ENCODE peak calls at places on chromosome 5, in five cellular contexts. One of them, this sample, is unnamed.

GRCh38 chr5:72233835-72234234 is 86.2 kb downstream of the MRPS27 start:
- DNase-seq in lower leg skin: no peak
- DNase-seq in PC-9: no peak
- DNase-seq in mammary epithelial cell: no peak
- DNase-seq in foreskin fibroblast: no peak
- DNase-seq in this sample: no peak

GRCh38 chr5:123157797-123158528 is 68.9 kb downstream of the PRDM6 start:
- DNase-seq in foreskin fibroblast: peak; percentile 68
- DNase-seq in mammary epithelial cell: peak; percentile 51
- DNase-seq in PC-9: no peak
- DNase-seq in lower leg skin: no peak
- DNase-seq in this sample: no peak

GRCh38 chr5:64166201-64166959 is 737 bp downstream of the RNF180 start:
- DNase-seq in lower leg skin: no peak
- DNase-seq in foreskin fibroblast: peak; percentile 24
- DNase-seq in PC-9: no peak
- DNase-seq in mammary epithelial cell: no peak
- DNase-seq in this sample: no peak

GRCh38 chr5:172681421-172681820 is 40.4 kb downstream of the NEURL1B start:
- DNase-seq in mammary epithelial cell: no peak
- DNase-seq in PC-9: no peak
- DNase-seq in foreskin fibroblast: no peak
- DNase-seq in lower leg skin: no peak
- DNase-seq in this sample: no peak

GRCh38 chr5:179307931-179308471 is 37.3 kb downstream of the ADAMTS2 start:
- DNase-seq in lower leg skin: no peak
- DNase-seq in PC-9: no peak
- DNase-seq in foreskin fibroblast: no peak
- DNase-seq in mammary epithelial cell: no peak
- DNase-seq in this sample: no peak

GRCh38 chr5:13606051-13606450 is 338.4 kb downstream of the DNAH5 start:
- DNase-seq in mammary epithelial cell: peak; percentile 78
- DNase-seq in PC-9: no peak
- DNase-seq in foreskin fibroblast: no peak
- DNase-seq in lower leg skin: no peak
- DNase-seq in this sample: no peak

GRCh38 chr5:72235725-72236124 is 84.3 kb downstream of the MRPS27 start:
- DNase-seq in PC-9: no peak
- DNase-seq in mammary epithelial cell: no peak
- DNase-seq in lower leg skin: no peak
- DNase-seq in foreskin fibroblast: peak; percentile 29
- DNase-seq in this sample: no peak

GRCh38 chr5:143101134-143101533 is 302.4 kb downstream of the NR3C1 start:
- DNase-seq in foreskin fibroblast: no peak
- DNase-seq in PC-9: no peak
- DNase-seq in lower leg skin: no peak
- DNase-seq in mammary epithelial cell: no peak
- DNase-seq in this sample: no peak

GRCh38 chr5:63374085-63374484 is 588.2 kb downstream of the HTR1A start:
- DNase-seq in lower leg skin: no peak
- DNase-seq in PC-9: no peak
- DNase-seq in mammary epithelial cell: no peak
- DNase-seq in foreskin fibroblast: no peak
- DNase-seq in this sample: no peak

GRCh38 chr5:93598997-93599371 is 16.0 kb downstream of the NR2F1 start:
- DNase-seq in mammary epithelial cell: no peak
- DNase-seq in lower leg skin: no peak
- DNase-seq in foreskin fibroblast: no peak
- DNase-seq in PC-9: no peak
- DNase-seq in this sample: no peak
- H3K4me3 ChIP-seq in mammary epithelial cell: no peak overlapping the region
- H3K4me3 ChIP-seq in lower leg skin: no peak overlapping the region
- H3K4me3 ChIP-seq in foreskin fibroblast: no peak overlapping the region
- H3K4me3 ChIP-seq in PC-9: no peak overlapping the region
- H3K4me3 ChIP-seq in this sample: no peak overlapping the region

GRCh38 chr5:132372122-132372521 is 2.6 kb downstream of the SLC22A5 start:
- DNase-seq in mammary epithelial cell: no peak
- DNase-seq in PC-9: no peak
- DNase-seq in foreskin fibroblast: no peak
- DNase-seq in lower leg skin: no peak
- DNase-seq in this sample: no peak

GRCh38 chr5:132369471-132370240 is at the start of gene SLC22A5:
- DNase-seq in foreskin fibroblast: peak; percentile 71
- DNase-seq in mammary epithelial cell: peak; percentile 78
- DNase-seq in lower leg skin: no peak
- DNase-seq in PC-9: peak; percentile 83
- DNase-seq in this sample: no peak

GRCh38 chr5:132371603-132371994 is 2.1 kb downstream of the SLC22A5 start:
- DNase-seq in PC-9: no peak
- DNase-seq in foreskin fibroblast: no peak
- DNase-seq in mammary epithelial cell: no peak
- DNase-seq in lower leg skin: no peak
- DNase-seq in this sample: no peak

GRCh38 chr5:132369012-132369470 is 469 bp upstream of the SLC22A5 start:
- DNase-seq in mammary epithelial cell: no peak
- DNase-seq in lower leg skin: no peak
- DNase-seq in foreskin fibroblast: no peak
- DNase-seq in PC-9: no peak
- DNase-seq in this sample: no peak

DNA sequence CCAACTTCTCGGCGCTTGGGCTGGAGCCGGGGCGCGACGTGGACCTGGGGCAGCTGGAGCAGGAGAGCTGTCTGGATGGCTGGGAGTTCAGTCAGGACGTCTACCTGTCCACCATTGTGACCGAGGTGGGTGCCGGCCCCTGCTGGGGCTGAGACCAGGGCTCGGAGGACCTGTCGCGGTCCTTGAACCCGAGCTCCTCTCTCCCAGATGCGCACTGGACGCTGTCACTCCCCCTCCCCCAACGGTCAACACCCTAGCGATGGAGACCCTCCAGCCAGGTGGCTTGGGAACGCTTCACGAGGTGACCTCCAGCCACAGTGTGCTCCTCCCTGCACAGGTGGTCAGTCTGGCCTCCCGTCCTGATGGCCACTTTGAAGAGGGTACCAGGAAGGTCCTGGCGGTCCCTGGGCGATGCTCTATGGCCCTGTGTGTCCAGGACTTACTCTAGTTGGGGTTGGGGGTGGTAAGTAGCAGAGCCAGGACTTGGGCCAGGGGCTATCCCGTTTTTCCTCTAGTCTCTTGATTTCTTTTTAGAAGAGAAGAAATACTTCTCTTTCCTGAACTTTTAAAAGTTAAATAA is 821 bp downstream of the SLC22A5 start:
- DNase-seq in lower leg skin: no peak
- DNase-seq in foreskin fibroblast: no peak
- DNase-seq in mammary epithelial cell: no peak
- DNase-seq in PC-9: no peak
- DNase-seq in this sample: no peak
- H3K4me3 ChIP-seq in lower leg skin: peak overlapping the region; percentile 55
- H3K4me3 ChIP-seq in foreskin fibroblast: peak overlapping the region; percentile 64
- H3K4me3 ChIP-seq in mammary epithelial cell: peak overlapping the region; percentile 91
- H3K4me3 ChIP-seq in PC-9: peak overlapping the region; percentile 75
- H3K4me3 ChIP-seq in this sample: peak overlapping the region; percentile 57

GRCh38 chr5:176658007-176658599 is 10.8 kb downstream of the TSPAN17 start:
- DNase-seq in foreskin fibroblast: peak; percentile 87
- DNase-seq in lower leg skin: peak; percentile 55
- DNase-seq in mammary epithelial cell: peak; percentile 43
- DNase-seq in PC-9: peak; percentile 60
- DNase-seq in this sample: peak; percentile 50

GRCh38 chr5:176660530-176660859 is 13.2 kb downstream of the TSPAN17 start:
- DNase-seq in foreskin fibroblast: no peak
- DNase-seq in PC-9: no peak
- DNase-seq in lower leg skin: no peak
- DNase-seq in mammary epithelial cell: no peak
- DNase-seq in this sample: no peak

GRCh38 chr5:176659860-176660461 is 12.7 kb downstream of the TSPAN17 start:
- DNase-seq in mammary epithelial cell: no peak
- DNase-seq in foreskin fibroblast: no peak
- DNase-seq in PC-9: no peak
- DNase-seq in lower leg skin: no peak
- DNase-seq in this sample: no peak

GRCh38 chr5:176659440-176659839 is 12.2 kb downstream of the TSPAN17 start:
- DNase-seq in mammary epithelial cell: no peak
- DNase-seq in PC-9: no peak
- DNase-seq in lower leg skin: no peak
- DNase-seq in foreskin fibroblast: no peak
- DNase-seq in this sample: no peak

GRCh38 chr5:176658817-176659216 is 11.5 kb downstream of the TSPAN17 start:
- DNase-seq in foreskin fibroblast: no peak
- DNase-seq in lower leg skin: no peak
- DNase-seq in PC-9: no peak
- DNase-seq in mammary epithelial cell: no peak
- DNase-seq in this sample: no peak
- H3K4me3 ChIP-seq in foreskin fibroblast: no peak overlapping the region
- H3K4me3 ChIP-seq in lower leg skin: no peak overlapping the region
- H3K4me3 ChIP-seq in PC-9: no peak overlapping the region
- H3K4me3 ChIP-seq in mammary epithelial cell: no peak overlapping the region
- H3K4me3 ChIP-seq in this sample: no peak overlapping the region

GRCh38 chr5:9265391-9266287 is 280.2 kb downstream of the SEMA5A start:
- DNase-seq in foreskin fibroblast: peak; percentile 96
- DNase-seq in mammary epithelial cell: peak; percentile 93
- DNase-seq in lower leg skin: no peak
- DNase-seq in PC-9: no peak
- DNase-seq in this sample: peak; percentile 11
- H3K4me3 ChIP-seq in foreskin fibroblast: peak overlapping the region; percentile 30
- H3K4me3 ChIP-seq in mammary epithelial cell: no peak overlapping the region
- H3K4me3 ChIP-seq in lower leg skin: no peak overlapping the region
- H3K4me3 ChIP-seq in PC-9: no peak overlapping the region
- H3K4me3 ChIP-seq in this sample: no peak overlapping the region

GRCh38 chr5:54013556-54014157 is 296.7 kb downstream of the ARL15 start:
- DNase-seq in lower leg skin: peak; percentile 40
- DNase-seq in PC-9: no peak
- DNase-seq in foreskin fibroblast: peak; percentile 98
- DNase-seq in mammary epithelial cell: peak; percentile 88
- DNase-seq in this sample: no peak

GRCh38 chr5:54018438-54018837 is 291.9 kb downstream of the ARL15 start:
- DNase-seq in PC-9: no peak
- DNase-seq in foreskin fibroblast: no peak
- DNase-seq in mammary epithelial cell: no peak
- DNase-seq in lower leg skin: no peak
- DNase-seq in this sample: peak; percentile 89

GRCh38 chr5:54021413-54022155 is 288.8 kb downstream of the ARL15 start:
- DNase-seq in mammary epithelial cell: peak; percentile 10
- DNase-seq in PC-9: no peak
- DNase-seq in foreskin fibroblast: peak; percentile 62
- DNase-seq in lower leg skin: no peak
- DNase-seq in this sample: no peak

GRCh38 chr5:54022156-54022685 is 288.2 kb downstream of the ARL15 start:
- DNase-seq in PC-9: no peak
- DNase-seq in mammary epithelial cell: no peak
- DNase-seq in lower leg skin: no peak
- DNase-seq in foreskin fibroblast: no peak
- DNase-seq in this sample: no peak

GRCh38 chr5:54017580-54017979 is 292.8 kb downstream of the ARL15 start:
- DNase-seq in mammary epithelial cell: no peak
- DNase-seq in foreskin fibroblast: no peak
- DNase-seq in lower leg skin: no peak
- DNase-seq in PC-9: no peak
- DNase-seq in this sample: no peak
- H3K4me3 ChIP-seq in mammary epithelial cell: no peak overlapping the region
- H3K4me3 ChIP-seq in foreskin fibroblast: no peak overlapping the region
- H3K4me3 ChIP-seq in lower leg skin: no peak overlapping the region
- H3K4me3 ChIP-seq in PC-9: no peak overlapping the region
- H3K4me3 ChIP-seq in this sample: no peak overlapping the region

GRCh38 chr5:158436271-158437065 is 577.5 kb upstream of the CLINT1 start:
- DNase-seq in mammary epithelial cell: no peak
- DNase-seq in PC-9: no peak
- DNase-seq in lower leg skin: no peak
- DNase-seq in foreskin fibroblast: peak; percentile 26
- DNase-seq in this sample: no peak

GRCh38 chr5:158431369-158432029 is 572.6 kb upstream of the CLINT1 start:
- DNase-seq in mammary epithelial cell: peak; percentile 44
- DNase-seq in foreskin fibroblast: peak; percentile 69
- DNase-seq in PC-9: no peak
- DNase-seq in lower leg skin: peak; percentile 49
- DNase-seq in this sample: no peak

GRCh38 chr5:158435161-158435616 is 576.2 kb upstream of the CLINT1 start:
- DNase-seq in mammary epithelial cell: peak; percentile 70
- DNase-seq in lower leg skin: no peak
- DNase-seq in PC-9: no peak
- DNase-seq in foreskin fibroblast: no peak
- DNase-seq in this sample: no peak

GRCh38 chr5:158433634-158434033 is 574.7 kb upstream of the CLINT1 start:
- DNase-seq in lower leg skin: no peak
- DNase-seq in foreskin fibroblast: no peak
- DNase-seq in mammary epithelial cell: no peak
- DNase-seq in PC-9: no peak
- DNase-seq in this sample: no peak

DNA sequence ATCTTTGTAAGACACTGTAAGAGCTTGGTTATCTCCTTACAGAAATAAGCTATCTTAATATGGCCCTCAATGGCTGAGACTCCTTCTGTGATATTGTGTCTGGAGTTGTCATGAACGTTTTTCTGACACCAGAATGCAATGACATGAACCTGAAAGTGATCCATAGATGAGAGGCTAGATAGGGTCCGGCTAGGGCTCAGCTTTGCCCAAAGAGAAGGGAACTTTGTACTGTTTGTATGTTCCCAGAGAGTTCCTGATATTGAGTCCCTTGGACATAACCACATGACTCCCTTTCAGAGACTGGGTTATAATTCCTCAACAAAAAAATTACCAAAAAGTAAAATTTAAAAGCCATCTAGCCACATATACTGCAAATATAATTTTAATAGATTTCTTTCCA is 575.8 kb upstream of the CLINT1 start:
- DNase-seq in mammary epithelial cell: no peak
- DNase-seq in PC-9: no peak
- DNase-seq in lower leg skin: no peak
- DNase-seq in foreskin fibroblast: no peak
- DNase-seq in this sample: no peak
- H3K4me3 ChIP-seq in mammary epithelial cell: no peak overlapping the region
- H3K4me3 ChIP-seq in PC-9: no peak overlapping the region
- H3K4me3 ChIP-seq in lower leg skin: no peak overlapping the region
- H3K4me3 ChIP-seq in foreskin fibroblast: no peak overlapping the region
- H3K4me3 ChIP-seq in this sample: no peak overlapping the region

DNA sequence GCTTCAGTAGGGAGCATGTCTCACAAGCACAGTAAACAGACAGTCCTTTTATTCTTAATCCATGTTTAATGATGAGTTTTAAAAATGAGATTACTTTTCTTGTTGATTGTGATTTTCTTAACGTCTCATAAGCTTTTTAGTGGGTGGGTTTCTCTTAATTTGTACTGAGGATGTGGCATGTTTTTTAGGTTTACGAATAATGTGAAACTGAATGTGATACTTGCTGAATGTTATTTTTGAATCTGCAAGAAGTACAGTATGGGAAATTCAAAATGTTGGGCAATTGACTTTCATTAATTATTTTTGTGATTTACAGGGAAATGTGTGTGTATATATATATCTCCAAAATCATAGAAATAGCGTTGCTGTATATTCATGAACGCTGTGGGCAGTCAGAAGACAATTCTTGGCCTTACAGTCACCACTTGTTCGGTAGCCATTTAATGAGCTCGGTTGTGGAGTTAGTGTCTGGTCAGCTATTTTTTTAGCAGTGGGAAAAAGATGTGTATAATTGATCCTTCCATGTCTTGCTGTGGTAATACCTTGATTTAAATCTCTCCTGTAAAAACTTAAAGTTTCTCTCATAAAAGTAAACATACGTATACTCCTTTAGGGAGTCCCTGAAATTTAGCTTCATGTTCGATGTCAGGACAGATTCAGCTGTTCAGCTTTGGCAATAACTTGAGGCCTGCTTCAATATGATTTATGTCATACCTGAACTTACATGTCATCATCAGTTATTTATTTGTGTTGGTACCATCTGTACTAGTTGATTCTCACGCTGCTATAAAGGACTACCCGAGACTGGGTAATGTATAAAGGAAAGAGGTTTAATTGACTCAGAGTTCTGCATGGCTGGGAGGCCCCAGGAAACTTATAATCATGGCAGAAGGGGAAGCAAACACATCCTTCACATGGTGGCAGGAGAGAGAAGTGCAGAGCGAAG is 15.0 kb downstream of the ICE1 start:
- DNase-seq in mammary epithelial cell: no peak
- DNase-seq in lower leg skin: no peak
- DNase-seq in PC-9: no peak
- DNase-seq in foreskin fibroblast: no peak
- DNase-seq in this sample: no peak
- H3K4me3 ChIP-seq in mammary epithelial cell: no peak overlapping the region
- H3K4me3 ChIP-seq in lower leg skin: no peak overlapping the region
- H3K4me3 ChIP-seq in PC-9: no peak overlapping the region
- H3K4me3 ChIP-seq in foreskin fibroblast: no peak overlapping the region
- H3K4me3 ChIP-seq in this sample: no peak overlapping the region